ENCODE peak calls at places on chromosomes 13 and 19, in five cellular contexts. I is suprapubic skin; Y is tibial artery; T is CD8-positive, alpha-beta T cell; X is endothelial cell. E is an unnamed sample.

GRCh38 chr13:21326155-21327030 is 132.7 kb downstream of the ZDHHC20 start:
- DNase-seq in I (no peak), Y (no peak), T (no peak), X (no peak), E (no peak)

GRCh38 chr13:45847554-45848224 is 3.9 kb downstream of the SIAH3 start:
- DNase-seq in I (no peak), Y (no peak), T (peak), X (no peak), E (no peak)

GRCh38 chr13:100382787-100383186 is 205.8 kb downstream of the GGACT start:
- DNase-seq in I (no peak), Y (no peak), T (no peak), X (no peak), E (no peak)

GRCh38 chr19:44813331-44814131 is 4.6 kb downstream of the BCAM start:
- DNase-seq in I (no peak), Y (no peak), T (no peak), X (no peak), E (no peak)

GRCh38 chr19:50313812-50314536 is 15.2 kb downstream of the KCNC3 start:
- DNase-seq in I (no peak), Y (no peak), T (no peak), X (no peak), E (no peak)

GRCh38 chr13:40806241-40806640 is 16.8 kb downstream of the SLC25A15 start:
- DNase-seq in I (no peak), Y (no peak), T (no peak), X (no peak), E (no peak)

GRCh38 chr13:108437496-108437895 is 168.0 kb downstream of the TNFSF13B start:
- DNase-seq in I (no peak), Y (no peak), T (no peak), X (no peak), E (no peak)

GRCh38 chr19:18159810-18160209 is 6.8 kb downstream of the PIK3R2 start:
- DNase-seq in I (no peak), Y (no peak), T (no peak), X (no peak), E (no peak)

GRCh38 chr13:24709186-24709913 is 29.1 kb downstream of the ATP12A start:
- DNase-seq in I (no peak), Y (no peak), T (peak), X (no peak), E (peak)

GRCh38 chr13:51221674-51222509 is at the start of gene FAM124A:
- DNase-seq in I (no peak), Y (no peak), T (no peak), X (peak), E (peak)

GRCh38 chr13:102484329-102484728 is 82.5 kb upstream of the FGF14 start:
- DNase-seq in I (no peak), Y (no peak), T (no peak), X (no peak), E (no peak)

GRCh38 chr19:58578430-58578925 is 5.3 kb upstream of the MZF1 start:
- DNase-seq in I (no peak), Y (peak), T (no peak), X (no peak), E (peak)

GRCh38 chr19:35357867-35358573 is at the start of gene FFAR3:
- DNase-seq in I (peak), Y (peak), T (no peak), X (no peak), E (no peak)

GRCh38 chr13:94412870-94413269 is 66.6 kb downstream of the DCT start:
- DNase-seq in I (no peak), Y (no peak), T (no peak), X (no peak), E (no peak)

GRCh38 chr13:23790591-23791170 is 98.5 kb downstream of the MIPEP start:
- DNase-seq in I (no peak), Y (no peak), T (no peak), X (no peak), E (no peak)

GRCh38 chr19:3494559-3494958 is 5.9 kb downstream of the DOHH start:
- DNase-seq in I (no peak), Y (no peak), T (no peak), X (no peak), E (no peak)

DNA sequence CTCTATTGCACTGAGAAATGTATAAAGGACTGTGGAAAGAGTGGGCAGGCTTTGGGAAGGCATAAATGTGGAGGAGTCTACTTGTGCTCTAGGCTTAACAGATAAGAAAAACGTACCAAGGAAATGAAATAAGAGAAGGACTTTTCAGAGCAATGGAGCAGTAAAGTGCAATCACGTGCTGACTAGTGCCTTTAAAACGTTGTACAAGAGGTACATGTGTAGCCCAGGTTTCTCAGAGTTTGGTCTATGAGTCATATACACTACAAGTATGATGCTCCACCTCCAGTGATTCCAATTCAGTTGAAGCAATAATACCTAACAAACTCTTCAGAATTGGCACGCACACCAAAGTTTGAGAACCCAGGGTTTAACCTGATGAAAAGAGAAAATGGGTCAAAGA is 13.4 kb upstream of the FNDC3A start:
- DNase-seq in I (no peak), Y (no peak), T (no peak), X (no peak), E (no peak)
- TF ChIP-seq CTCF in I (no peak), Y (no peak), T (no peak), X (no peak), E (no peak)

DNA sequence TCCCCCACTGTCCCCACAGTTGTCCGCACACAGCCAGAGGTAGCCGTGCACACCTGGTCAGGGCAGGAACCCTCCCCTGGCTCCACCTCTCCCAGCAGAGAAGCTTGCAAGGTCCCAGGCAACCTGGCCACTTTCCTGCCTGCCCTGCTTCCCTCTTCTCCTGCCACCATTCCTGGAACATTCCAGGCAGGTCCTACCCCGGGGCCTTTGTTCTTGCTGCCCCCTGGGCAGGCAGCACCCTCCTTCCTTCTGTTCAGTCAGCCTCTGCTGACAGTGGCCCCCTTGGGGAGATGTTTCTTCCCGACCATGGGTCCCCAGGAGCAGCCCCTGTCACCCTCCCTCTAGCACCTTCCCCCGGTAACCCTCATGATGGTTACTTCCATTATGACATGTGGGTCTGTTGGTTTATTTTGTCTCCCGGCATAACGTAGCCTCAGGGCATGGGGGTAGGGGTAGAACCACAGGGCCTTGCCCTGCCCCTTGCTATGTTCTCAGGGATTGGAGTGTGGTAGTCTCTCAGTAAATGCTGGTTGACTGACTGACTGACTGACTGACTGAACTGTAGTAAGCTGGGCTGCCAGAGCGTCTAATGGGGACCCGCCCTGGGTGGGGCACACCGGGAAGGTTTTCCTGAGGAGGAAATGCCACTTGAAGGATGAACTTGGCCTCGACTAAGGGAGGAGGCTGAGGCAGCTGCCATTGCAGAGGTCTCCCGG is 10.8 kb downstream of the PAK4 start:
- DNase-seq in I (no peak), Y (no peak), T (no peak), X (no peak), E (no peak)
- TF ChIP-seq CTCF in I (no peak), Y (no peak), T (no peak), X (no peak), E (no peak)

GRCh38 chr13:60662595-60662994 is 265.6 kb downstream of the TDRD3 start:
- DNase-seq in I (no peak), Y (no peak), T (no peak), X (no peak), E (no peak)
- TF ChIP-seq CTCF in I (no peak), Y (no peak), T (no peak), X (no peak), E (no peak)

DNA sequence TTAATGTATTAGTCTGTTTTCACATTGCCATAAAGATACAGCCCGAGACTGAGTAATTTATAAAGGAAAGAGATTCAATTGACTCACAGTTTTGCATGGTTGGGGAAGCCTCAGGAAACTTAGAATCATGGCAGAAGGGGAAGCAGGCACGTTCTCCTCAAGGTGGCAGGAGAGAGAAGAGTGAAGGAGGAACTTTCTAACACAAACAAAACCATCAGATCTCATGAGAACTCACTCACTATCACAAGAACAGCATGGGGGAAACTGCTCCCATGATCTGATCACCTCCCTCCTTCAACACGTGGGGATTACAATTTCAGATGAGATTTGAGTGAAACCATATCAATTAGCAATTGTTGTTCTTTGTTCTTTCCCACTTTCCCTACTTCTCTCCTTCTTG is 689.0 kb upstream of the SLITRK1 start:
- DNase-seq in I (no peak), Y (no peak), T (no peak), X (no peak), E (no peak)
- TF ChIP-seq CTCF in I (no peak), Y (no peak), T (no peak), X (no peak), E (no peak)

GRCh38 chr19:39381910-39382611 is 8.8 kb downstream of the PAF1 start:
- DNase-seq in I (no peak), Y (no peak), T (no peak), X (no peak), E (no peak)
- TF ChIP-seq CTCF in I (no peak), Y (no peak), T (no peak), X (no peak), E (no peak)

DNA sequence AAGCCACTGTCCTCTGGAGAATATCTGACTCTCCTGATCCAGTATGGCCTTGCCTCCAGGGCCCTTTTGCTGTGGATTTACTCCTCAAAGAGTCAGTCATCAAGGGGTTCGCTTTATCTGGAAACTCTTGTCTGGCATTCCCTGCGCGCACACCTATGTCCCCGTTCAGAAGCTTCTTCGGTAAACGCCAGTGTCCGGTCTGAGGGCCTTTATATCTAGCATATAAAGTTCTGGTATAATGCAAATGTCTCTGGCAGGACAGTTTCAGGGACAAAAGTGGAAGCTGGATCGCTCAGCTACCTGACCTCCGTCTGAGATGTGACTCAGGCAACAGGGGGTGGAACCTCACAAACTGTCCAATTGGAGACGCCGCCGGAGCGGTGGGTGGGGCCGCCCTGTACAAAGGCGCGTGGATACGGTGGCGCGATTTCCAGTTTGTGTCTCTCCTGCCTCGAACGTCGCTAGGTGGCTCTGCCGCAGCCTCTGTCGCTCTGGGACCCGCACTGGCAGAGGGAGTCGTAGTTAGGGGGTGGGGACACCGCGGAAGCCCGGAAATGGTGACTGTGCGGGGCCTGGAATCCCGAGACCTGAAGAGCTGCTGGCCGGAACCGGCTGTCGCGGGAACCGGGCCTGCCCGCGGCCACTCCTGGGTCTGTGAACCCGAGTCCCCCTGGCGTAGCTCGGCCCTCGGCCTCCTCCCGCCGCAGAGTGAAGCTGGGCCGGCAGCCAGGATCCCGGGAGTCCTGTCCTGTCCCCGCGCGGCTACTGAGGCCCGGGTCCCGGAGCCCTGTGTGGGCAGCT is 10.6 kb upstream of the ZNF709 start:
- DNase-seq in I (peak), Y (peak), T (peak), X (peak), E (peak)
- TF ChIP-seq CTCF in I (peak), Y (no peak), T (peak), X (no peak), E (peak)

E was measured in natural killer cell.